ENCODE peak calls at places on chromosomes 6 and 20, in four cellular contexts. S is lung, N is Panc1, B is pancreas. U is an unnamed sample.

GRCh38 chr6:35586542-35586941 is 73.8 kb upstream of the TULP1 start:
- DNase-seq in S (no peak), N (no peak), B (no peak), U (no peak)

GRCh38 chr6:11172501-11173337 is 59.7 kb downstream of the NEDD9 start:
- DNase-seq in S (peak; percentile 70), N (peak; percentile 43), B (peak; percentile 32), U (peak; percentile 73)

GRCh38 chr20:32780749-32781402 is 18.7 kb downstream of the DNMT3B start:
- DNase-seq in S (no peak), N (no peak), B (no peak), U (no peak)

GRCh38 chr20:1826046-1826445 is 69.2 kb upstream of the SIRPA start:
- DNase-seq in S (no peak), N (no peak), B (no peak), U (no peak)

GRCh38 chr6:94372229-94372628 is 952.9 kb upstream of the EPHA7 start:
- DNase-seq in S (no peak), N (no peak), B (no peak), U (no peak)

GRCh38 chr6:117906905-117907599 is at the start of gene SLC35F1:
- DNase-seq in S (peak; percentile 32), N (no peak), B (peak; percentile 39), U (peak; percentile 19)

GRCh38 chr6:109514946-109515345 is 31.9 kb upstream of the ZBTB24 start:
- DNase-seq in S (no peak), N (no peak), B (no peak), U (no peak)

GRCh38 chr6:95318137-95318536 is 259.2 kb upstream of the MANEA start:
- DNase-seq in S (no peak), N (no peak), B (no peak), U (no peak)

GRCh38 chr6:139369568-139370046 is 4.8 kb downstream of the CITED2 start:
- DNase-seq in S (no peak), N (no peak), B (no peak), U (no peak)

GRCh38 chr6:136771306-136771705 is 21.0 kb downstream of the MAP3K5 start:
- DNase-seq in S (no peak), N (no peak), B (no peak), U (no peak)

GRCh38 chr6:140669321-140669720 is 1294.9 kb upstream of the CITED2 start:
- DNase-seq in S (no peak), N (no peak), B (no peak), U (no peak)

GRCh38 chr6:10420546-10421507 is 6.0 kb upstream of the TFAP2A start:
- DNase-seq in S (no peak), N (no peak), B (no peak), U (no peak)

GRCh38 chr20:12682613-12683012 is 326.2 kb upstream of the SPTLC3 start:
- DNase-seq in S (no peak), N (no peak), B (no peak), U (no peak)

GRCh38 chr20:1264727-1265126 is 1.4 kb upstream of the SNPH start:
- DNase-seq in S (no peak), N (no peak), B (no peak), U (no peak)

GRCh38 chr6:7446644-7447325 is 57.2 kb downstream of the RIOK1 start:
- DNase-seq in S (no peak), N (no peak), B (no peak), U (no peak)

GRCh38 chr20:36113566-36114247 is 40.8 kb upstream of the EPB41L1 start:
- DNase-seq in S (no peak), N (no peak), B (no peak), U (no peak)

GRCh38 chr20:30816182-30816645 is 441.2 kb upstream of the DEFB115 start:
- DNase-seq in S (no peak), N (no peak), B (no peak), U (no peak)

GRCh38 chr6:149077208-149077607 is 240.3 kb upstream of the TAB2 start:
- DNase-seq in S (no peak), N (no peak), B (no peak), U (no peak)

GRCh38 chr6:149078383-149078782 is 239.1 kb upstream of the TAB2 start:
- DNase-seq in S (no peak), N (no peak), B (no peak), U (no peak)

GRCh38 chr6:149074832-149075258 is 242.7 kb upstream of the TAB2 start:
- DNase-seq in S (no peak), N (no peak), B (no peak), U (no peak)

GRCh38 chr6:149076355-149076734 is 241.2 kb upstream of the TAB2 start:
- DNase-seq in S (no peak), N (no peak), B (no peak), U (no peak)

GRCh38 chr6:149075616-149076354 is 241.7 kb upstream of the TAB2 start:
- DNase-seq in S (no peak), N (no peak), B (no peak), U (no peak)
- H3K27ac ChIP-seq in S (no peak overlapping the region), N (no peak overlapping the region), B (no peak overlapping the region), U (no peak overlapping the region)

DNA sequence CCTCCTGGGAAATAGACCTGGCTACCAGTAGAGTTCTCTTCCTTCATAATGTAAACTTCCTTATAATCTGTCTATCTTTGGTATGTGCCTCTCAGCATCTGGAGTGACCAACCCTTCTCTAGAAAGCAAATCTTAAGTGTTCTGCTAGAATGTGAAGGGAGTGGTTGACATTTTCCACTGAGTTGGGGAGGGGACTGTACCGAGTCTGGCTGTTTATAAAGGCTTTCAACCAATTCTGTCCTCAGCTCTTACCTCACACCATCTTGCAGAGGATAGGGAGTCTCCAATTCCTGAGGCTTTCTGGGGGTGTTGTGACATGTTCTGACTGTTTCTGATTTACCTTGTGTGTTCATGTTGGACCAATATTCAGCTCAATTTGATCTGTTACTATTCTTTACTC is 39.6 kb downstream of the FAM217A start:
- DNase-seq in S (no peak), N (no peak), B (no peak), U (no peak)
- H3K36me3 ChIP-seq in S (peaks cover 38% of the 10 kb centered on the region), N (peaks cover 63% of the 10 kb centered on the region), B (peaks cover 56% of the 10 kb centered on the region), U (peaks cover 22% of the 10 kb centered on the region)

GRCh38 chr6:44260011-44260410 is 2.7 kb upstream of the SLC35B2 start:
- DNase-seq in S (no peak), N (no peak), B (no peak), U (no peak)

GRCh38 chr6:44258921-44259320 is 1.6 kb upstream of the SLC35B2 start:
- DNase-seq in S (no peak), N (no peak), B (no peak), U (no peak)

GRCh38 chr6:44257007-44257752 is at the start of gene SLC35B2:
- DNase-seq in S (no peak), N (no peak), B (peak; percentile 75), U (peak; percentile 69)

GRCh38 chr6:44257753-44258324 is 511 bp upstream of the SLC35B2 start:
- DNase-seq in S (no peak), N (no peak), B (no peak), U (no peak)

GRCh38 chr6:44258325-44258863 is 1.1 kb upstream of the SLC35B2 start:
- DNase-seq in S (no peak), N (no peak), B (no peak), U (no peak)
- H3K4me1 ChIP-seq in S (peaks cover 21% of the 10 kb centered on the region), N (peaks cover 48% of the 10 kb centered on the region), B (peaks cover 22% of the 10 kb centered on the region), U (peaks cover 26% of the 10 kb centered on the region)

GRCh38 chr20:43695571-43695970 is 28.7 kb downstream of the MYBL2 start:
- DNase-seq in S (no peak), N (no peak), B (no peak), U (no peak)

GRCh38 chr20:43689165-43689564 is 22.3 kb downstream of the MYBL2 start:
- DNase-seq in S (no peak), N (no peak), B (no peak), U (no peak)

GRCh38 chr20:43694763-43695162 is 27.8 kb downstream of the MYBL2 start:
- DNase-seq in S (no peak), N (no peak), B (no peak), U (no peak)

GRCh38 chr20:43690943-43691598 is 24.2 kb downstream of the MYBL2 start:
- DNase-seq in S (no peak), N (no peak), B (no peak), U (no peak)

GRCh38 chr20:43691928-43692524 is 25.1 kb downstream of the MYBL2 start:
- DNase-seq in S (no peak), N (peak; percentile 27), B (peak; percentile 16), U (peak; percentile 32)
- H3K27ac ChIP-seq in S (no peak overlapping the region), N (no peak overlapping the region), B (no peak overlapping the region), U (no peak overlapping the region)

GRCh38 chr20:62338294-62338620 is 28.9 kb downstream of the LAMA5 start:
- DNase-seq in S (no peak), N (no peak), B (no peak), U (no peak)
- H3K36me3 ChIP-seq in S (peaks cover 8% of the 10 kb centered on the region), N (peaks cover 23% of the 10 kb centered on the region), B (peaks cover 26% of the 10 kb centered on the region), U (no peaks in the 10 kb centered on the region)

DNA sequence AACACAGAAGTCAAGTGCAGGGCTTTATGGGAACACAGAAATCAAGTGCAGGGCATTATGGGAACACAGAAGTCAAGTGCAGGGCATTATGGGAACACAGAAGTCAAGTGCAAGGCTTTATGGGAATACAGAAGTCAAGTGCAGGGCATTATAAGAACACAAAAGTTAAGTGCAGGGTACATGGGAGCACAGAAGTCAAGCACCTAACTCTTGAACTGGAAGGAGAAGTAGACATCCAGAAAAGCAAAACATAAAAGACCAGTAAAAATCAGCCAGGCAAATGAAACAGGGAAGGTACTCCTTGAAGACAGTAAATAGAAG is 53.0 kb downstream of the GFOD1 start:
- DNase-seq in S (no peak), N (no peak), B (no peak), U (no peak)
- H3K4me1 ChIP-seq in S (peaks cover 13% of the 10 kb centered on the region), N (no peaks in the 10 kb centered on the region), B (peaks cover 11% of the 10 kb centered on the region), U (peaks cover 47% of the 10 kb centered on the region)